ENCODE peak calls at places on chromosomes 4 and X, in ten cellular contexts. C is uterus, O is right lobe of liver, R is heart left ventricle, G is breast epithelium, A is IMR-90, S is adrenal gland, E is A549, M is tibial nerve, W is esophagus muscularis mucosa. N is an unnamed sample. For H3K4me1, the result is how much of the 10 kb centered on the place peaks cover.

GRCh38 chr4:98473046-98473445 is 185.4 kb downstream of the TSPAN5 start:
- DNase-seq in C (no peak), O (no peak), R (no peak), G (no peak), A (peak), S (no peak), E (no peak), M (no peak), W (no peak), N (no peak)

GRCh38 chr4:73613130-73613529 is 7.1 kb downstream of the RASSF6 start:
- DNase-seq in C (no peak), O (no peak), R (no peak), G (no peak), A (no peak), S (no peak), E (no peak), M (no peak), W (no peak), N (no peak)

GRCh38 chrX:150693782-150694574 is 782 bp downstream of the MTMR1 start:
- DNase-seq in C (no peak), O (peak), R (peak), G (peak), A (peak), S (peak), E (peak), M (no peak), W (no peak), N (peak)

GRCh38 chrX:72121381-72121780 is 10.3 kb downstream of the RTL5 start:
- DNase-seq in C (peak), O (no peak), R (peak), G (peak), A (peak), S (no peak), E (no peak), M (peak), W (no peak), N (peak)

GRCh38 chrX:38917954-38918353 is 116.7 kb downstream of the MID1IP1 start:
- DNase-seq in C (no peak), O (peak), R (no peak), G (no peak), A (no peak), S (no peak), E (no peak), M (no peak), W (no peak), N (no peak)

GRCh38 chr4:140706665-140707064 is 49.5 kb downstream of the TBC1D9 start:
- DNase-seq in C (no peak), O (no peak), R (no peak), G (no peak), A (no peak), S (no peak), E (no peak), M (no peak), W (no peak), N (no peak)

GRCh38 chr4:118682928-118683327 is 2.3 kb upstream of the METTL14 start:
- DNase-seq in C (no peak), O (no peak), R (no peak), G (no peak), A (peak), S (no peak), E (peak), M (no peak), W (no peak), N (no peak)

GRCh38 chr4:133320576-133321170 is 171.6 kb downstream of the PCDH10 start:
- DNase-seq in C (no peak), O (no peak), R (no peak), G (no peak), A (peak), S (no peak), E (peak), M (no peak), W (no peak), N (no peak)

GRCh38 chr4:8618421-8618820 is 25.9 kb downstream of the CPZ start:
- DNase-seq in C (no peak), O (peak), R (no peak), G (no peak), A (no peak), S (no peak), E (no peak), M (no peak), W (no peak), N (no peak)

GRCh38 chr4:103074598-103075434 is 1.7 kb downstream of the SLC9B2 start:
- DNase-seq in C (no peak), O (no peak), R (no peak), G (no peak), A (peak), S (no peak), E (no peak), M (no peak), W (no peak), N (no peak)

GRCh38 chr4:111362891-111363290 is 740.0 kb upstream of the PITX2 start:
- DNase-seq in C (no peak), O (no peak), R (peak), G (no peak), A (peak), S (no peak), E (no peak), M (peak), W (no peak), N (no peak)

GRCh38 chrX:43655961-43656494 is at the start of gene MAOA:
- DNase-seq in C (peak), O (peak), R (peak), G (peak), A (no peak), S (peak), E (peak), M (peak), W (peak), N (peak)

GRCh38 chr4:39486221-39486804 is 27.5 kb downstream of the LIAS start:
- DNase-seq in C (no peak), O (no peak), R (no peak), G (no peak), A (no peak), S (no peak), E (no peak), M (no peak), W (no peak), N (no peak)

GRCh38 chr4:153345011-153345981 is 808 bp downstream of the MND1 start:
- DNase-seq in C (no peak), O (peak), R (no peak), G (no peak), A (peak), S (peak), E (peak), M (no peak), W (no peak), N (peak)

GRCh38 chrX:18389968-18390367 is 35.4 kb upstream of the CDKL5 start:
- DNase-seq in C (no peak), O (no peak), R (no peak), G (no peak), A (no peak), S (no peak), E (peak), M (no peak), W (no peak), N (no peak)

GRCh38 chrX:35046646-35047231 is 104.1 kb downstream of the FAM47B start:
- DNase-seq in C (no peak), O (no peak), R (no peak), G (no peak), A (no peak), S (no peak), E (no peak), M (no peak), W (no peak), N (no peak)

GRCh38 chrX:111100191-111100590 is 4.2 kb downstream of the PAK3 start:
- DNase-seq in C (no peak), O (peak), R (no peak), G (no peak), A (peak), S (peak), E (peak), M (no peak), W (no peak), N (peak)

GRCh38 chrX:31318866-31319265 is 247.0 kb upstream of the FTHL17 start:
- DNase-seq in C (no peak), O (no peak), R (no peak), G (no peak), A (no peak), S (no peak), E (no peak), M (no peak), W (no peak), N (no peak)

GRCh38 chr4:6372649-6373525 is 99.5 kb downstream of the PPP2R2C start:
- DNase-seq in C (no peak), O (peak), R (peak), G (no peak), A (peak), S (no peak), E (peak), M (no peak), W (no peak), N (no peak)

GRCh38 chr4:55312491-55313101 is 33.4 kb upstream of the SRD5A3 start:
- DNase-seq in C (peak), O (no peak), R (peak), G (no peak), A (peak), S (peak), E (no peak), M (no peak), W (no peak), N (no peak)

GRCh38 chr4:123077330-123077729 is 154.9 kb upstream of the NUDT6 start:
- DNase-seq in C (no peak), O (no peak), R (no peak), G (no peak), A (no peak), S (no peak), E (no peak), M (no peak), W (no peak), N (no peak)

GRCh38 chr4:82893942-82894341 is 3.0 kb upstream of the SEC31A start:
- DNase-seq in C (no peak), O (no peak), R (no peak), G (no peak), A (no peak), S (no peak), E (no peak), M (no peak), W (no peak), N (no peak)

GRCh38 chr4:74969507-74970474 is 36.9 kb downstream of the PARM1 start:
- DNase-seq in C (peak), O (no peak), R (peak), G (no peak), A (no peak), S (peak), E (no peak), M (no peak), W (no peak), N (no peak)

DNA sequence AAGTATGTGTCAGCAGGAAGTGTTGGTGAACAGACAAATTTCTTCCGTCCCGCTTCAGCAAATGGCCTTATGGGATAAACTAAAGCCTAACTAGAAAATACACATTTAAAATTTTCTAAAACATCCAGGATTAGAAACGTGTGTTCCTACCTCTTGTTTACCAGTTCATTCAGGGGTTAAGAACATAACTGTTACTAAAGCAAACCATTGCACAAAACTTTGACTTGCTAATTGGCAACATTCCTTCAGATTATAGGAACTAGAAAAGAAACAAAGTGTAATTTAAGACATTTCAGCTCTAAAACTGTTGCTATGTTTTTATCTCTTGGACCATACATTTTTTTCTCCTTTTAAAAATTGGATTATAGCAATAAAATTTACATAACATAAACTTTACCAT is 39.5 kb upstream of the CXCL13 start:
- DNase-seq in C (no peak), O (no peak), R (no peak), G (no peak), A (no peak), S (no peak), E (no peak), M (no peak), W (no peak), N (no peak)
- H3K27ac ChIP-seq in C (no peak), O (peak), R (no peak), G (no peak), A (no peak), S (no peak), E (no peak), M (no peak), W (no peak), N (no peak)

DNA sequence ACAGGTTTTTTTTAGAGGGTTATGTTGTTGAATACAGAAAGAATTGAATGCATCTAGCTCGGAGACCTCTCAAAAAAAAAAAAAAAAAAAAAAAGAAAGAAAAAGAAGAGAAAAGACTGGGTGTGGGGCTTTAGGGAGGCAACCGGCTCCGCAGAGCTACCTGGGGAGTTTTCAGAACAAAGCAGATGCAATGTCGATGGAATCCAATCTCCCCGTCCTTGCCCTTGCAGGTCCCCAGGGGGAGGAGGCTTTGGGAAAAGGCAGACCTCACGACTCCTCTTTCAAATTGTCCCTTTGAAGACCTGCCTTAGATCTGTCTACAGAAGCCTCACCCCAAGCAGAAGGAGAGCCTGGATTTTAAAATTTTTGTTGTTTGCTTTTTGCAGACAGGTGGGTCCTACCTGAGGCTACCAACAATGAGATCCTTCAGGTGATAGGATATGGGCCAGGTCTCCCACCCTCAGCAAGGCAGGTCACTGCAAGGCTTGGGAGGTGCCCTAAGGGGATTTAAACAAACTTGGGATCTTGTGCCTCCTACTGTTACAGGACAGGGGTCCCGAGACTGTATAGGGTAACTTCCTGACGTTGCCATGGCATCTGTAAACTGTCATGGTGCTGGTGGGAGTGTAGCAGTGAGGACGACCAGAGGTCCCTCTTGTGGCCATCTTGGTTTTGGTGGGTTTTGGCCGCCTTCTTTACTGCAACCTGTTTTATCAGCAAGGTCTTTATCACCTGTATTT is 75.2 kb upstream of the PRKX start:
- DNase-seq in C (no peak), O (no peak), R (no peak), G (no peak), A (no peak), S (no peak), E (no peak), M (no peak), W (no peak), N (no peak)
- TF ChIP-seq POLR2A in C (no peak), O (no peak), R (no peak), G (no peak), A (no peak), S (no peak), E (no peak), M (no peak), W (no peak), N (no peak)

DNA sequence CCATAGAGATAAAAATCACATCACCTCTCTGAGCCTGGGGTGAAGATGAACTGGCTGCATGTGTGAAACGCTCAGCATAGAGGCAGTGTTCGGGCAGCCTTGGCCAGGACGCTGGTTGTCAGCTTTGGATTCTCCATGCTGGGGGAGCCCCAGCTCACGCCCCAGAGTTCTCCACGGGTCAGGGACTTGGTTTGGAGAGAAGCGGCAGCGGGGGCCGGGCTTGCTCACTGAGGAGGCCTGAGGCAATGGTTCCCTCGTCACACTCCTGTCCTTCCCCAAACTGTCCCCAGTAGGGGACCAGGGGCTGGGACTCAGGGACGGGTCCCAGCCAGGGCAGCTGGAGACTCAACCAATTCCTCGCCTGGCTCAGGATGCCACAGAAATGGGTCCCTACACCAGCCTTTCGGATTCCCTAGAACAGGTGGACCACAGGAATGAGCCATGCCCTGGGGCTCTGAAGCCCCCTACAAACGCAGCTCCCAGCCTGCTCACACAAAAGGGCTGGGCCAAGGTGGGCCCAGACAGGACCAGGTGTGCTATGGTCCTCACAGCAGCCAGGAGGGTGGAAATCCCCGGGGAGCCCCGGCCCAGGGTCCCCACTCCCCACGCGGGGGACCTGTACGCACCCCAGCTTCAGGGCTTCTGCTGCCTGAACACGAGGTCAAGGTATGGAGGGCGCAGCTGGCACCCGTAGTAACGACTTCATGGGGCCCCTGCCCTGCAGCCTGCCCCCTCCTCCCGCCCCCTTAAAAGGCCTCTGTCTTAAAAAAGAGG is 1.4 kb downstream of the MXD4 start:
- DNase-seq in C (peak), O (peak), R (peak), G (no peak), A (no peak), S (peak), E (no peak), M (peak), W (no peak), N (peak)
- H3K4me1 ChIP-seq in C (under half), O (under half), R (half or more), G (under half), A (under half), S (half or more), E (under half), M (under half), W (half or more), N (half or more)

GRCh38 chr4:156778606-156779005 is 193.0 kb downstream of the PDGFC start:
- DNase-seq in C (no peak), O (no peak), R (no peak), G (no peak), A (peak), S (no peak), E (no peak), M (no peak), W (no peak), N (no peak)

GRCh38 chr4:156775803-156776202 is 195.8 kb downstream of the PDGFC start:
- DNase-seq in C (no peak), O (no peak), R (no peak), G (no peak), A (no peak), S (no peak), E (no peak), M (no peak), W (no peak), N (no peak)

GRCh38 chr4:156779774-156780173 is 191.8 kb downstream of the PDGFC start:
- DNase-seq in C (no peak), O (no peak), R (no peak), G (no peak), A (peak), S (no peak), E (no peak), M (no peak), W (no peak), N (no peak)

GRCh38 chr4:156779046-156779445 is 192.6 kb downstream of the PDGFC start:
- DNase-seq in C (peak), O (no peak), R (no peak), G (no peak), A (peak), S (no peak), E (no peak), M (no peak), W (no peak), N (no peak)

GRCh38 chr4:156778093-156778492 is 193.5 kb downstream of the PDGFC start:
- DNase-seq in C (no peak), O (no peak), R (no peak), G (no peak), A (peak), S (no peak), E (no peak), M (no peak), W (no peak), N (no peak)
- H3K27ac ChIP-seq in C (peak), O (no peak), R (no peak), G (no peak), A (peak), S (no peak), E (peak), M (no peak), W (no peak), N (no peak)

DNA sequence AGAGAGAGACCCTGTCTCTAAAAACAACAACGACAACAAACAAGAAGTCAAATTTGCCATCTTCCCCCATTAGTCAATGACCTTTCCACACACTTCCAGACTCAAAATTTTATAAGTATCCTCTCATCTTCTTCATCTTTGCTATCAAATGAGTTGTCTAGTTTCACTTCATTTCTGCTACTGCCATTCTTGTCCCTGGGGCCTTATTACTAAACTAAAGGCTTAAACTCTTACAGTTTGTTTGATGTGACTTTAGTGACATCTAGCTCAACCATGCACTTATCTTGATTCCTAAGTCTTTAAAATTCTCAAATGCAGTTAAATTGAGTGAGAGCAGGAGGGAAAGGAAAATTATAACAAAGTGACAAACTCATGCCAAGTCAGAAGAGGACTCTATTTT is 271.8 kb upstream of the GK2 start:
- DNase-seq in C (no peak), O (no peak), R (no peak), G (no peak), A (no peak), S (no peak), E (no peak), M (no peak), W (no peak), N (no peak)
- TF ChIP-seq POLR2A in C (no peak), O (no peak), R (no peak), G (no peak), A (no peak), S (no peak), E (no peak), M (no peak), W (no peak), N (no peak)